ENCODE peak calls at places on chromosomes 12 and 14, in six cellular contexts. H, X, T, Y, C and R are unnamed samples.

GRCh38 chr12:101945361-101946232 is 68.2 kb downstream of the DRAM1 start:
- DNase-seq in X (no peak), T (no peak), C (no peak), Y (no peak), H (no peak), R (no peak)

GRCh38 chr14:20617138-20618003 is 24.1 kb downstream of the OR6S1 start:
- DNase-seq in H (no peak), X (no peak), T (no peak), Y (no peak), C (no peak), R (no peak)

GRCh38 chr14:61498811-61499210 is 177.4 kb downstream of the PRKCH start:
- DNase-seq in Y (no peak), C (no peak), T (no peak), H (no peak), X (no peak), R (peak)

GRCh38 chr14:23297878-23298277 is 4.8 kb downstream of the PPP1R3E start:
- DNase-seq in Y (no peak), H (no peak), T (no peak), C (no peak), X (no peak), R (no peak)

GRCh38 chr12:72547593-72547992 is 275.4 kb downstream of the TRHDE start:
- DNase-seq in T (no peak), C (no peak), H (no peak), Y (no peak), X (no peak), R (no peak)

GRCh38 chr14:64541261-64541970 is 875 bp downstream of the HSPA2 start:
- DNase-seq in H (peak), Y (no peak), C (no peak), T (no peak), X (no peak), R (no peak)

GRCh38 chr12:103538397-103538796 is 42.6 kb upstream of the C12orf42 start:
- DNase-seq in T (no peak), X (no peak), C (no peak), Y (no peak), H (no peak), R (no peak)

GRCh38 chr14:58731465-58732330 is 93.9 kb downstream of the DACT1 start:
- DNase-seq in C (no peak), Y (no peak), T (no peak), H (no peak), X (no peak), R (no peak)

GRCh38 chr12:100706029-100706428 is 88.5 kb upstream of the ANO4 start:
- DNase-seq in Y (no peak), C (no peak), H (no peak), X (no peak), T (no peak), R (no peak)

GRCh38 chr12:55072093-55072492 is 52.3 kb downstream of the NEUROD4 start:
- DNase-seq in C (peak), H (no peak), Y (peak), X (peak), T (no peak), R (peak)

GRCh38 chr12:71439613-71440392 is at the start of gene LGR5:
- DNase-seq in X (peak), C (no peak), H (no peak), T (peak), Y (no peak), R (no peak)

GRCh38 chr14:32950584-32950983 is 11.9 kb downstream of the NPAS3 start:
- DNase-seq in X (no peak), T (no peak), Y (no peak), C (no peak), H (no peak), R (no peak)

GRCh38 chr14:91315844-91316267 is 71.4 kb upstream of the GPR68 start:
- DNase-seq in X (no peak), T (no peak), Y (peak), H (no peak), C (peak), R (peak)

GRCh38 chr12:38153737-38154061 is 162.9 kb upstream of the ALG10B start:
- DNase-seq in C (no peak), H (no peak), T (no peak), X (no peak), Y (no peak), R (no peak)

GRCh38 chr12:43349863-43350262 is 202.1 kb downstream of the ADAMTS20 start:
- DNase-seq in C (no peak), X (no peak), H (no peak), Y (peak), T (no peak), R (no peak)

GRCh38 chr12:101414533-101415119 is 7.1 kb upstream of the ARL1 start:
- DNase-seq in Y (peak), C (no peak), X (no peak), H (no peak), T (peak), R (peak)

GRCh38 chr12:45354399-45354798 is 138.5 kb downstream of the ANO6 start:
- DNase-seq in T (no peak), Y (no peak), C (no peak), H (no peak), X (no peak), R (no peak)

GRCh38 chr14:103206023-103206481 is 82.8 kb downstream of the TNFAIP2 start:
- DNase-seq in X (no peak), T (no peak), H (peak), C (no peak), Y (no peak), R (no peak)